ENCODE peak calls at places on chromosomes 13 and 19, in eight cellular contexts. One of them, this sample, is unnamed.

GRCh38 chr13:86282450-86282849 is 483.2 kb upstream of the SLITRK6 start:
- DNase-seq in GM12891: no peak
- DNase-seq in body of pancreas: no peak
- DNase-seq in tibial nerve: no peak
- DNase-seq in uterus: no peak
- DNase-seq in heart left ventricle: no peak
- DNase-seq in vagina: no peak
- DNase-seq in lower leg skin: no peak
- DNase-seq in this sample: no peak

GRCh38 chr19:2716275-2716650 is 4.9 kb downstream of the DIRAS1 start:
- DNase-seq in uterus: no peak
- DNase-seq in lower leg skin: no peak
- DNase-seq in heart left ventricle: no peak
- DNase-seq in tibial nerve: no peak
- DNase-seq in GM12891: no peak
- DNase-seq in vagina: no peak
- DNase-seq in body of pancreas: no peak
- DNase-seq in this sample: no peak

GRCh38 chr19:35211545-35212230 is 16.9 kb downstream of the FAM187B start:
- DNase-seq in lower leg skin: peak; percentile 90
- DNase-seq in GM12891: no peak
- DNase-seq in heart left ventricle: peak; percentile 80
- DNase-seq in body of pancreas: peak; percentile 33
- DNase-seq in uterus: peak; percentile 48
- DNase-seq in tibial nerve: peak; percentile 24
- DNase-seq in vagina: no peak
- DNase-seq in this sample: no peak

GRCh38 chr19:3556978-3557460 is 367 bp downstream of the MFSD12 start:
- DNase-seq in lower leg skin: no peak
- DNase-seq in body of pancreas: peak; percentile 59
- DNase-seq in GM12891: no peak
- DNase-seq in tibial nerve: no peak
- DNase-seq in vagina: no peak
- DNase-seq in uterus: no peak
- DNase-seq in heart left ventricle: no peak
- DNase-seq in this sample: no peak

GRCh38 chr13:99926014-99926731 is 45.4 kb downstream of the ZIC5 start:
- DNase-seq in heart left ventricle: no peak
- DNase-seq in vagina: no peak
- DNase-seq in tibial nerve: no peak
- DNase-seq in lower leg skin: no peak
- DNase-seq in uterus: no peak
- DNase-seq in body of pancreas: peak; percentile 52
- DNase-seq in GM12891: no peak
- DNase-seq in this sample: no peak

GRCh38 chr13:79637086-79637763 is 156.3 kb downstream of the NDFIP2 start:
- DNase-seq in GM12891: no peak
- DNase-seq in tibial nerve: no peak
- DNase-seq in heart left ventricle: peak; percentile 84
- DNase-seq in vagina: no peak
- DNase-seq in body of pancreas: peak; percentile 74
- DNase-seq in lower leg skin: no peak
- DNase-seq in uterus: no peak
- DNase-seq in this sample: peak; percentile 33

GRCh38 chr13:82688400-82688999 is 1193.8 kb downstream of the SLITRK1 start:
- DNase-seq in uterus: no peak
- DNase-seq in GM12891: no peak
- DNase-seq in body of pancreas: no peak
- DNase-seq in heart left ventricle: no peak
- DNase-seq in lower leg skin: no peak
- DNase-seq in vagina: no peak
- DNase-seq in tibial nerve: no peak
- DNase-seq in this sample: no peak

GRCh38 chr19:3618811-3619630 is 7.6 kb downstream of the CACTIN start:
- DNase-seq in lower leg skin: no peak
- DNase-seq in GM12891: no peak
- DNase-seq in body of pancreas: no peak
- DNase-seq in vagina: no peak
- DNase-seq in uterus: peak; percentile 40
- DNase-seq in tibial nerve: no peak
- DNase-seq in heart left ventricle: peak; percentile 58
- DNase-seq in this sample: no peak

GRCh38 chr19:38928406-38929001 is 2.1 kb downstream of the SARS2 start:
- DNase-seq in tibial nerve: no peak
- DNase-seq in body of pancreas: no peak
- DNase-seq in vagina: no peak
- DNase-seq in lower leg skin: no peak
- DNase-seq in heart left ventricle: no peak
- DNase-seq in uterus: no peak
- DNase-seq in GM12891: no peak
- DNase-seq in this sample: no peak

GRCh38 chr19:38930776-38931761 is at the start of gene MRPS12:
- DNase-seq in heart left ventricle: peak; percentile 98
- DNase-seq in vagina: no peak
- DNase-seq in GM12891: peak; percentile 96
- DNase-seq in body of pancreas: peak; percentile 98
- DNase-seq in lower leg skin: peak; percentile 100
- DNase-seq in tibial nerve: peak; percentile 97
- DNase-seq in uterus: peak; percentile 98
- DNase-seq in this sample: peak; percentile 98

GRCh38 chr19:38933544-38933943 is 2.8 kb downstream of the MRPS12 start:
- DNase-seq in lower leg skin: no peak
- DNase-seq in vagina: no peak
- DNase-seq in uterus: no peak
- DNase-seq in body of pancreas: no peak
- DNase-seq in heart left ventricle: peak; percentile 10
- DNase-seq in tibial nerve: no peak
- DNase-seq in GM12891: no peak
- DNase-seq in this sample: no peak

GRCh38 chr19:38932425-38933179 is 1.9 kb downstream of the MRPS12 start:
- DNase-seq in body of pancreas: peak; percentile 27
- DNase-seq in tibial nerve: no peak
- DNase-seq in vagina: no peak
- DNase-seq in heart left ventricle: no peak
- DNase-seq in lower leg skin: no peak
- DNase-seq in GM12891: no peak
- DNase-seq in uterus: no peak
- DNase-seq in this sample: no peak

DNA sequence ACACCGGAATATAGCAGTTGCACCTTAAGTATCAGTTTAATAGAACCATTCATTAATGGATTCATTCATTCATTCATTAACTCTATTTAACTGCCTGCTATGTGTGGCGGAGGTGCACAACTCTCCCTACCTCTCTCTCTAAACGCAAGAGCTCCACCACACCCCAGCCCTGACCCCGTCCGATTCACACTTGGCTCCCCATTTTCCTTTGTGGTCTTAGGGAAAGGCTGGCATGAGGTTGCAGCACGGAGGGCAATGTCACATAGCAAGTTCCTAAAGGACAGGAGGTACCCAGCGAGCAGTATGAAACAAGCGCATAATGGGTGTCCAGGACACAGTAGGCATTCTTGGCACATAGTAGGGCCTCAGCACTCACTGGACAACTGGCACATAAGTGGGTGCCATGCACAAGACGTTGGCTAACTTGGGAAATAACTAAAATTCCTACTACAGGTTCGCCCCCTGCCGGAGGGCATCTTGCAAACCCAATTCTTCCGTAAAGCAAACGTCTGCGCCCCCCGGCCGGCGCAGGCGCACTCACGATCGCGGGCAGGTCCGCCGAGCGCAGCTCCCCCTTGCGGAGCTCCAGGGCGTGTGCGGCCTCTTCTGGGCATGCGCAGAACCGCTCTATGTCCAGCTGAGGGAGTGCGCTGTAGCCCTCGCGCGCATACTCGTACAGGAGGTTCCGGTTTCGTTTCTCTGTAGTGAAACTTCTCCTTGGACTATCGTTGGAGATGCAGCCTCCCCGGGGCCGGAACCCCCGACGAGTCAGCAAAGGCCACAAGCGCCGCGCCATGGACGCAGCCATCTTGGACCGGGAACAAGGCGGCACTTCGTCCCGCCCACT is at the start of gene SARS2:
- DNase-seq in tibial nerve: peak; percentile 78
- DNase-seq in body of pancreas: peak; percentile 93
- DNase-seq in lower leg skin: peak; percentile 98
- DNase-seq in uterus: peak; percentile 93
- DNase-seq in heart left ventricle: peak; percentile 97
- DNase-seq in GM12891: peak; percentile 90
- DNase-seq in vagina: no peak
- DNase-seq in this sample: peak; percentile 92
- TF ChIP-seq POLR2A in tibial nerve: no peak
- TF ChIP-seq POLR2A in body of pancreas: no peak
- TF ChIP-seq POLR2A in lower leg skin: no peak
- TF ChIP-seq POLR2A in uterus: no peak
- TF ChIP-seq POLR2A in heart left ventricle: no peak
- TF ChIP-seq POLR2A in GM12891: no peak
- TF ChIP-seq POLR2A in vagina: no peak
- TF ChIP-seq POLR2A in this sample: no peak

DNA sequence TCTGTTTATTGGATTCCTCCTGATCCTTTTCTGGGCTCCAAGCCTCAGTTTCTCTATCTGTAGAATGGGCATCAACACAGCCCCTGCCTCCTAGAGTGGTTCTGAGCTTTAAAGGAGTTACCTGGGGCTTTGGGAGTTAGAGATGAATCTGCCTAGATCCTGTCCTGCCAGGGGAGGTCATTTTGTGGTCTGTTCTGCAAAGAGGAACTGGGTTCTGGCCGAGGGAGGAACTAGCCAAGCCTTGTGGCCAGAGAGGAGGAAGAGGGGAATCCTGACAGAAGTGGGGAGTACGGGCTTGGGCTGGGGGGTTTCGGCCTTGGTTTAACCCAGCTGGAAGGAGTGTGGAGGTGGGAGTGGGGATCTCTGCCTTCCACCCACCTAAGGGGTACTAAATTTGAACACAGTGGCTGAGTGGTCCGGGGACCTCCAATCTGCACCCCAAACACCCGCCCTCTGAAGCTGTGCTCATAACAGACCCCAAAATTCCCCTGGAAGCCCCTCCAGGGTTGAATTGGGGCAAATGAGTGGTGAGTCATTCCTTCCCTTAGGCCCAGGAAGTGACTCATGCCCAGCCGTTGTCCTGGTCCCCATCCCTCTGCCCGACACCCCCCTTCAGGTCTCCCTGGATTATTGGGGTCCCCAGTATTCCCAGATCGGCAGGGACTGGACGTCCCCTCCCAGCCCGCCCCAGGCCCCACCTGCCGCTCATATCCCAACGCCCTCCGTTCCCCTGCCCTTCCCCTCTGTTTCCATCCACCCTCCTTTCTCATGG is 2.8 kb downstream of the ADGRE5 start:
- DNase-seq in lower leg skin: no peak
- DNase-seq in uterus: peak; percentile 73
- DNase-seq in tibial nerve: no peak
- DNase-seq in GM12891: no peak
- DNase-seq in vagina: no peak
- DNase-seq in body of pancreas: no peak
- DNase-seq in heart left ventricle: no peak
- DNase-seq in this sample: peak; percentile 49
- TF ChIP-seq POLR2A in lower leg skin: no peak
- TF ChIP-seq POLR2A in uterus: no peak
- TF ChIP-seq POLR2A in tibial nerve: no peak
- TF ChIP-seq POLR2A in GM12891: peak; percentile 60
- TF ChIP-seq POLR2A in vagina: no peak
- TF ChIP-seq POLR2A in body of pancreas: no peak
- TF ChIP-seq POLR2A in heart left ventricle: no peak
- TF ChIP-seq POLR2A in this sample: no peak

GRCh38 chr19:8513687-8514504 is at the start of gene ZNF414:
- DNase-seq in GM12891: peak; percentile 99
- DNase-seq in uterus: peak; percentile 98
- DNase-seq in body of pancreas: peak; percentile 98
- DNase-seq in vagina: no peak
- DNase-seq in tibial nerve: peak; percentile 98
- DNase-seq in heart left ventricle: peak; percentile 98
- DNase-seq in lower leg skin: peak; percentile 99
- DNase-seq in this sample: peak; percentile 98

GRCh38 chr19:8512991-8513686 is 828 bp downstream of the ZNF414 start:
- DNase-seq in body of pancreas: no peak
- DNase-seq in heart left ventricle: no peak
- DNase-seq in GM12891: no peak
- DNase-seq in uterus: no peak
- DNase-seq in tibial nerve: no peak
- DNase-seq in vagina: no peak
- DNase-seq in lower leg skin: no peak
- DNase-seq in this sample: no peak

GRCh38 chr19:8511573-8512101 is 2.3 kb downstream of the ZNF414 start:
- DNase-seq in heart left ventricle: no peak
- DNase-seq in body of pancreas: no peak
- DNase-seq in vagina: no peak
- DNase-seq in GM12891: no peak
- DNase-seq in tibial nerve: no peak
- DNase-seq in lower leg skin: no peak
- DNase-seq in uterus: no peak
- DNase-seq in this sample: peak; percentile 51

GRCh38 chr19:8510589-8511115 is 3.3 kb downstream of the ZNF414 start:
- DNase-seq in body of pancreas: no peak
- DNase-seq in lower leg skin: no peak
- DNase-seq in heart left ventricle: no peak
- DNase-seq in vagina: no peak
- DNase-seq in tibial nerve: no peak
- DNase-seq in uterus: no peak
- DNase-seq in GM12891: no peak
- DNase-seq in this sample: no peak

DNA sequence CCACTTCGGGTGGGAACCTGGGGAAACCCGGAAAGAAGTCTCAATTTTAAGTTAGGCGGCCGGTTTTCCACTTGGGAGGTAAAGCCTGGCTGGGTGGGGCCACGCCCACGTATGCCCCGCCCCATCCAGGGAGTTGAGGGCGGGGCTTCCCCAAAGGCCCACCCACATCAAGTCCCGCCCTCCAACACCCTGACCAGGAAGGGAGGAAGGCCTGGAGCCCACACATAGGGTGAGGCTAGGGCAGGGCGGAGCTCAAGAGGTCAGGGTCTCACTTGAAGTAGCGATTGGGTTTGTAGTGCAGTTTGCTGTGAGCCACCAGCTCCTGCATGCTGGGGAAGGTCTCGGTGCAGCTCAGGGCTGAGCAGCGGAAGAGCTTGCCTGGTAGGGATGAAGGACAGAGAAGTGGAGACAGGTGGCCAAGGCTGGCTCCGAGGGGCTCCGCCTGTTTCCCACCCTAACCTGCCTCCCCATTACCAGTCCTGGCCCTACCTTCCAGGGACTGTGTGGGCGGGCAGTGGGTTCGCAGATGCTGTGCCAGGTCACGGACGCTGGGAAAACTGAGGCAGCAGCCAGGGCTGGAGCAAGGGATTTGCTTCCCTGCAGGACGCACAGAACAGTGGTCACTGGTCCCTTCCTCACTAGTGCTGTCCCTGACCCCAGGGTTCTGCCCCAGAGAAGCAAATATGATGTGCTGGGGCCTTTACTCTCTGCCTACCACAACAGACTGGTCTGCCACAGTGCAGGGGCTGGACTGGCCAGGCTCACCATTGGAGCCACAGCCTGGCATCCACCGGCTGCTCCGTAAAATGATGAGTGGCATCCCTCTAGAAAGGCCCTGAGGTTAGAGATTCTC is 1.6 kb downstream of the ZNF414 start:
- DNase-seq in tibial nerve: no peak
- DNase-seq in GM12891: no peak
- DNase-seq in body of pancreas: no peak
- DNase-seq in lower leg skin: no peak
- DNase-seq in uterus: no peak
- DNase-seq in vagina: no peak
- DNase-seq in heart left ventricle: no peak
- DNase-seq in this sample: no peak
- TF ChIP-seq POLR2A in tibial nerve: no peak
- TF ChIP-seq POLR2A in GM12891: no peak
- TF ChIP-seq POLR2A in body of pancreas: no peak
- TF ChIP-seq POLR2A in lower leg skin: no peak
- TF ChIP-seq POLR2A in uterus: no peak
- TF ChIP-seq POLR2A in vagina: no peak
- TF ChIP-seq POLR2A in heart left ventricle: no peak
- TF ChIP-seq POLR2A in this sample: no peak

GRCh38 chr19:1055886-1056620 is 10.9 kb upstream of the ARHGAP45 start:
- DNase-seq in uterus: no peak
- DNase-seq in vagina: no peak
- DNase-seq in tibial nerve: no peak
- DNase-seq in body of pancreas: no peak
- DNase-seq in lower leg skin: no peak
- DNase-seq in heart left ventricle: no peak
- DNase-seq in GM12891: no peak
- DNase-seq in this sample: no peak
- TF ChIP-seq POLR2A in uterus: no peak
- TF ChIP-seq POLR2A in vagina: no peak
- TF ChIP-seq POLR2A in tibial nerve: no peak
- TF ChIP-seq POLR2A in body of pancreas: no peak
- TF ChIP-seq POLR2A in lower leg skin: no peak
- TF ChIP-seq POLR2A in heart left ventricle: no peak
- TF ChIP-seq POLR2A in GM12891: no peak
- TF ChIP-seq POLR2A in this sample: no peak

This sample was measured in ovary.